ENCODE peak calls at places on chromosomes 11 and 22, in six cellular contexts. R, D, V, I, E and N are unnamed samples.
A peak's percentile ranks its signal among the peaks of the same experiment; 100 is the strongest.

GRCh38 chr11:64036081-64037026 is 623 bp downstream of the FLRT1 start:
- DNase-seq in R (peak; percentile 24), D (no peak), E (no peak), V (no peak), I (no peak), N (no peak)

GRCh38 chr11:125167954-125168821 is 3.6 kb downstream of the PKNOX2 start:
- DNase-seq in I (no peak), R (peak; percentile 54), V (no peak), D (no peak), E (no peak), N (no peak)

GRCh38 chr22:49768511-49768910 is 59.2 kb downstream of the BRD1 start:
- DNase-seq in I (no peak), E (no peak), D (no peak), R (no peak), V (no peak), N (no peak)

GRCh38 chr11:23730307-23730998 is 766.4 kb upstream of the LUZP2 start:
- DNase-seq in E (no peak), V (no peak), R (no peak), D (no peak), I (peak; percentile 41), N (no peak)

GRCh38 chr11:33970984-33971466 is 79.1 kb upstream of the LMO2 start:
- DNase-seq in D (peak; percentile 56), R (peak; percentile 31), E (no peak), I (peak; percentile 51), V (peak; percentile 19), N (peak; percentile 76)

GRCh38 chr11:48019230-48019584 is 38.8 kb downstream of the PTPRJ start:
- DNase-seq in R (no peak), I (no peak), D (no peak), E (no peak), V (no peak), N (no peak)

GRCh38 chr11:26027887-26028286 is 304.0 kb upstream of the ANO3 start:
- DNase-seq in V (no peak), D (no peak), E (no peak), R (no peak), I (no peak), N (no peak)

GRCh38 chr11:65459552-65459951 is 37.0 kb downstream of the NEAT1 start:
- DNase-seq in E (no peak), R (no peak), I (peak; percentile 86), V (no peak), D (no peak), N (no peak)

GRCh38 chr22:47552541-47553205 is 790.2 kb downstream of the TBC1D22A start:
- DNase-seq in R (no peak), I (no peak), D (no peak), V (no peak), E (no peak), N (peak; percentile 25)

GRCh38 chr11:110531056-110531756 is 101.5 kb downstream of the FDX1 start:
- DNase-seq in E (no peak), I (no peak), D (no peak), R (peak; percentile 35), V (no peak), N (no peak)

GRCh38 chr11:2932850-2933251 is 3.6 kb upstream of the PHLDA2 start:
- DNase-seq in I (no peak), V (no peak), E (no peak), D (no peak), R (peak; percentile 25), N (no peak)

GRCh38 chr22:40507491-40507890 is 129.0 kb downstream of the MRTFA start:
- DNase-seq in I (no peak), R (no peak), E (no peak), D (no peak), V (no peak), N (no peak)

GRCh38 chr11:47591764-47592163 is 2.4 kb downstream of the C1QTNF4 start:
- DNase-seq in E (no peak), V (no peak), R (no peak), I (no peak), D (no peak), N (no peak)

GRCh38 chr11:19092342-19092741 is 24.6 kb upstream of the ZDHHC13 start:
- DNase-seq in E (no peak), D (no peak), I (no peak), R (no peak), V (no peak), N (no peak)

GRCh38 chr11:122398851-122399250 is 256.7 kb upstream of the UBASH3B start:
- DNase-seq in D (no peak), R (no peak), E (no peak), I (no peak), V (no peak), N (no peak)

GRCh38 chr11:70407814-70408213 is 9.5 kb downstream of the CTTN start:
- DNase-seq in V (no peak), R (no peak), I (no peak), D (no peak), E (no peak), N (no peak)

GRCh38 chr11:108508653-108509593 is 10.7 kb upstream of the POGLUT3 start:
- DNase-seq in E (no peak), D (peak; percentile 18), I (no peak), V (no peak), R (no peak), N (no peak)

GRCh38 chr22:45098056-45098455 is 65.7 kb upstream of the NUP50 start:
- DNase-seq in D (no peak), I (no peak), V (no peak), R (no peak), E (no peak), N (no peak)

GRCh38 chr11:9065614-9066431 is 25.6 kb downstream of the SCUBE2 start:
- DNase-seq in I (no peak), V (no peak), E (no peak), D (no peak), R (no peak), N (no peak)

GRCh38 chr11:121769191-121769590 is 316.4 kb upstream of the SORL1-AS1 start:
- DNase-seq in D (no peak), I (no peak), E (no peak), R (no peak), V (no peak), N (no peak)

GRCh38 chr11:128707671-128708070 is 13.8 kb downstream of the FLI1 start:
- DNase-seq in E (no peak), D (no peak), V (no peak), R (peak; percentile 51), I (no peak), N (peak; percentile 14)

GRCh38 chr11:120912504-120912903 is 111.4 kb upstream of the TBCEL start:
- DNase-seq in V (no peak), E (no peak), D (peak; percentile 12), I (no peak), R (peak; percentile 14), N (no peak)

GRCh38 chr11:3840289-3840869 is 380 bp downstream of the RHOG start:
- DNase-seq in R (no peak), E (no peak), I (no peak), V (no peak), D (peak; percentile 39), N (no peak)

GRCh38 chr11:125874556-125875124 is 12.8 kb upstream of the HYLS1 start:
- DNase-seq in R (peak; percentile 56), V (peak; percentile 43), I (peak; percentile 73), D (peak; percentile 83), E (peak; percentile 20), N (peak; percentile 77)

GRCh38 chr11:6695377-6695776 is 12.2 kb upstream of the MRPL17 start:
- DNase-seq in E (no peak), D (no peak), V (no peak), R (peak; percentile 82), I (no peak), N (no peak)

GRCh38 chr11:28969832-28970231 is 861.6 kb downstream of the METTL15 start:
- DNase-seq in R (no peak), E (no peak), I (no peak), V (no peak), D (no peak), N (no peak)

GRCh38 chr22:37690901-37691504 is 4.9 kb downstream of the NOL12 start:
- DNase-seq in E (no peak), I (no peak), R (no peak), V (no peak), D (no peak), N (no peak)

GRCh38 chr22:38564669-38565068 is 5.3 kb downstream of the DMC1 start:
- DNase-seq in E (no peak), R (peak; percentile 37), D (no peak), V (no peak), I (no peak), N (no peak)

GRCh38 chr11:36160115-36160514 is 129.1 kb downstream of the COMMD9 start:
- DNase-seq in V (no peak), D (no peak), R (no peak), E (no peak), I (no peak), N (no peak)

GRCh38 chr11:7591107-7591894 is 77.5 kb downstream of the PPFIBP2 start:
- DNase-seq in R (no peak), E (no peak), I (no peak), V (no peak), D (no peak), N (no peak)

GRCh38 chr11:126415128-126415527 is 59.6 kb downstream of the ST3GAL4 start:
- DNase-seq in I (no peak), R (no peak), E (no peak), D (peak; percentile 68), V (no peak), N (no peak)

GRCh38 chr11:114342476-114342875 is 46.3 kb downstream of the NNMT start:
- DNase-seq in I (no peak), V (no peak), E (no peak), R (no peak), D (no peak), N (no peak)

GRCh38 chr11:68408512-68408911 is 52.0 kb upstream of the PPP6R3 start:
- DNase-seq in R (no peak), I (no peak), D (no peak), E (no peak), V (no peak), N (no peak)

GRCh38 chr22:22709719-22710445 is 65.5 kb downstream of the GGTLC2 start:
- DNase-seq in R (no peak), V (no peak), E (no peak), I (peak; percentile 79), D (no peak), N (peak; percentile 61)